ENCODE peak calls at places on chromosomes 7 and 10, in four cellular contexts. One of them, this sample, is unnamed.
A peak's percentile ranks its signal among the peaks of the same experiment; 100 is the strongest.

GRCh38 chr7:135782377-135782776 is 33.8 kb upstream of the FAM180A start:
- DNase-seq in HCT116: no peak
- DNase-seq in body of pancreas: no peak
- DNase-seq in heart right ventricle: no peak
- DNase-seq in this sample: no peak

GRCh38 chr7:139739863-139740597 is 37.8 kb downstream of the HIPK2 start:
- DNase-seq in body of pancreas: peak; percentile 73
- DNase-seq in heart right ventricle: peak; percentile 54
- DNase-seq in HCT116: no peak
- DNase-seq in this sample: no peak

GRCh38 chr7:129616530-129616929 is 5.0 kb downstream of the NRF1 start:
- DNase-seq in body of pancreas: no peak
- DNase-seq in heart right ventricle: no peak
- DNase-seq in HCT116: no peak
- DNase-seq in this sample: no peak

GRCh38 chr7:142345817-142346216 is 88.0 kb upstream of the PRSS58 start:
- DNase-seq in body of pancreas: no peak
- DNase-seq in HCT116: no peak
- DNase-seq in heart right ventricle: no peak
- DNase-seq in this sample: no peak

GRCh38 chr10:64209574-64209973 is 688.4 kb downstream of the REEP3 start:
- DNase-seq in HCT116: peak; percentile 61
- DNase-seq in body of pancreas: no peak
- DNase-seq in heart right ventricle: no peak
- DNase-seq in this sample: peak; percentile 28

GRCh38 chr10:34240031-34240430 is 575.1 kb downstream of the PARD3 start:
- DNase-seq in HCT116: no peak
- DNase-seq in heart right ventricle: no peak
- DNase-seq in body of pancreas: no peak
- DNase-seq in this sample: no peak

GRCh38 chr10:108427081-108427480 is 1262.6 kb upstream of the SORCS1 start:
- DNase-seq in body of pancreas: no peak
- DNase-seq in heart right ventricle: no peak
- DNase-seq in HCT116: no peak
- DNase-seq in this sample: no peak

GRCh38 chr10:49379596-49380410 is 16.1 kb downstream of the DRGX start:
- DNase-seq in HCT116: peak; percentile 16
- DNase-seq in heart right ventricle: no peak
- DNase-seq in body of pancreas: no peak
- DNase-seq in this sample: no peak

GRCh38 chr7:76048668-76048988 is 722 bp downstream of the MDH2 start:
- DNase-seq in body of pancreas: peak; percentile 46
- DNase-seq in heart right ventricle: no peak
- DNase-seq in HCT116: no peak
- DNase-seq in this sample: peak; percentile 46

GRCh38 chr10:88689366-88689765 is 16.7 kb upstream of the LIPK start:
- DNase-seq in heart right ventricle: no peak
- DNase-seq in body of pancreas: no peak
- DNase-seq in HCT116: no peak
- DNase-seq in this sample: no peak

GRCh38 chr10:131706476-131706875 is 194.3 kb upstream of the PPP2R2D start:
- DNase-seq in body of pancreas: no peak
- DNase-seq in heart right ventricle: no peak
- DNase-seq in HCT116: no peak
- DNase-seq in this sample: no peak

GRCh38 chr10:71520042-71520441 is 123.3 kb downstream of the CDH23 start:
- DNase-seq in HCT116: no peak
- DNase-seq in body of pancreas: no peak
- DNase-seq in heart right ventricle: no peak
- DNase-seq in this sample: peak; percentile 13

GRCh38 chr7:125358551-125359167 is 429.0 kb upstream of the POT1 start:
- DNase-seq in HCT116: no peak
- DNase-seq in heart right ventricle: no peak
- DNase-seq in body of pancreas: no peak
- DNase-seq in this sample: no peak

GRCh38 chr10:81696609-81697388 is 178.2 kb upstream of the NRG3 start:
- DNase-seq in heart right ventricle: no peak
- DNase-seq in HCT116: no peak
- DNase-seq in body of pancreas: no peak
- DNase-seq in this sample: peak; percentile 18

GRCh38 chr10:4678023-4678950 is 147.7 kb upstream of the AKR1E2 start:
- DNase-seq in heart right ventricle: no peak
- DNase-seq in HCT116: no peak
- DNase-seq in body of pancreas: peak; percentile 45
- DNase-seq in this sample: no peak

GRCh38 chr7:46848944-46849343 is 733.0 kb downstream of the TNS3 start:
- DNase-seq in heart right ventricle: no peak
- DNase-seq in HCT116: no peak
- DNase-seq in body of pancreas: no peak
- DNase-seq in this sample: no peak

GRCh38 chr10:43308986-43309385 is 42.1 kb upstream of the RASGEF1A start:
- DNase-seq in HCT116: no peak
- DNase-seq in body of pancreas: peak; percentile 31
- DNase-seq in heart right ventricle: no peak
- DNase-seq in this sample: no peak

GRCh38 chr7:139108256-139109187 is 998 bp downstream of the ZC3HAV1 start:
- DNase-seq in heart right ventricle: peak; percentile 29
- DNase-seq in body of pancreas: peak; percentile 29
- DNase-seq in HCT116: no peak
- DNase-seq in this sample: peak; percentile 20

GRCh38 chr7:33961948-33962347 is 56.6 kb downstream of the BMPER start:
- DNase-seq in HCT116: no peak
- DNase-seq in body of pancreas: no peak
- DNase-seq in heart right ventricle: no peak
- DNase-seq in this sample: no peak

GRCh38 chr10:117217196-117217761 is 20.0 kb downstream of the KCNK18 start:
- DNase-seq in body of pancreas: peak; percentile 37
- DNase-seq in heart right ventricle: no peak
- DNase-seq in HCT116: no peak
- DNase-seq in this sample: peak; percentile 47

GRCh38 chr7:2724453-2725177 is 36.6 kb downstream of the AMZ1 start:
- DNase-seq in body of pancreas: no peak
- DNase-seq in heart right ventricle: no peak
- DNase-seq in HCT116: no peak
- DNase-seq in this sample: peak; percentile 0

GRCh38 chr7:35685781-35686180 is 9.2 kb downstream of the HERPUD2 start:
- DNase-seq in body of pancreas: no peak
- DNase-seq in heart right ventricle: no peak
- DNase-seq in HCT116: no peak
- DNase-seq in this sample: no peak

GRCh38 chr10:103616705-103617361 is 123.3 kb downstream of the NEURL1 start:
- DNase-seq in heart right ventricle: peak; percentile 71
- DNase-seq in body of pancreas: peak; percentile 40
- DNase-seq in HCT116: no peak
- DNase-seq in this sample: no peak

GRCh38 chr7:93156884-93157283 is 8.7 kb upstream of the SAMD9L start:
- DNase-seq in HCT116: no peak
- DNase-seq in body of pancreas: no peak
- DNase-seq in heart right ventricle: no peak
- DNase-seq in this sample: no peak

GRCh38 chr7:92588561-92588960 is 1.6 kb downstream of the FAM133B start:
- DNase-seq in heart right ventricle: no peak
- DNase-seq in HCT116: no peak
- DNase-seq in body of pancreas: no peak
- DNase-seq in this sample: peak; percentile 41

GRCh38 chr7:107744345-107744750 is 406 bp downstream of the CBLL1 start:
- DNase-seq in heart right ventricle: no peak
- DNase-seq in HCT116: no peak
- DNase-seq in body of pancreas: no peak
- DNase-seq in this sample: no peak

GRCh38 chr10:110399163-110400094 is 94.7 kb upstream of the SMNDC1 start:
- DNase-seq in HCT116: peak; percentile 95
- DNase-seq in heart right ventricle: no peak
- DNase-seq in body of pancreas: peak; percentile 77
- DNase-seq in this sample: no peak

GRCh38 chr10:60420991-60421894 is 31.6 kb upstream of the ANK3 start:
- DNase-seq in heart right ventricle: no peak
- DNase-seq in HCT116: no peak
- DNase-seq in body of pancreas: no peak
- DNase-seq in this sample: no peak

GRCh38 chr7:44307301-44307900 is 18.0 kb downstream of the CAMK2B start:
- DNase-seq in body of pancreas: peak; percentile 11
- DNase-seq in HCT116: peak; percentile 43
- DNase-seq in heart right ventricle: no peak
- DNase-seq in this sample: peak; percentile 45

GRCh38 chr7:34091330-34091917 is 186.1 kb downstream of the BMPER start:
- DNase-seq in heart right ventricle: no peak
- DNase-seq in HCT116: peak; percentile 43
- DNase-seq in body of pancreas: peak; percentile 18
- DNase-seq in this sample: peak; percentile 76

GRCh38 chr7:157576415-157576814 is 239.6 kb downstream of the DNAJB6 start:
- DNase-seq in heart right ventricle: no peak
- DNase-seq in body of pancreas: no peak
- DNase-seq in HCT116: no peak
- DNase-seq in this sample: no peak

GRCh38 chr7:151017953-151018420 is 6.3 kb downstream of the ATG9B start:
- DNase-seq in heart right ventricle: peak; percentile 77
- DNase-seq in body of pancreas: peak; percentile 63
- DNase-seq in HCT116: no peak
- DNase-seq in this sample: peak; percentile 64

GRCh38 chr10:77849039-77849664 is 77.4 kb downstream of the DLG5 start:
- DNase-seq in heart right ventricle: no peak
- DNase-seq in body of pancreas: no peak
- DNase-seq in HCT116: no peak
- DNase-seq in this sample: peak; percentile 29
- H3K27ac ChIP-seq in heart right ventricle: no peak overlapping the region
- H3K27ac ChIP-seq in body of pancreas: no peak overlapping the region
- H3K27ac ChIP-seq in HCT116: no peak overlapping the region
- H3K27ac ChIP-seq in this sample: no peak overlapping the region

GRCh38 chr7:155490697-155491628 is 33.0 kb downstream of the EN2 start:
- DNase-seq in heart right ventricle: peak; percentile 65
- DNase-seq in HCT116: no peak
- DNase-seq in body of pancreas: no peak
- DNase-seq in this sample: no peak
- H3K4me3 ChIP-seq in heart right ventricle: peak overlapping the region; percentile 49
- H3K4me3 ChIP-seq in HCT116: no peak overlapping the region
- H3K4me3 ChIP-seq in body of pancreas: no peak overlapping the region
- H3K4me3 ChIP-seq in this sample: peak overlapping the region; percentile 12

GRCh38 chr7:102120666-102121065 is 166.0 kb upstream of the SH2B2 start:
- DNase-seq in body of pancreas: no peak
- DNase-seq in HCT116: no peak
- DNase-seq in heart right ventricle: no peak
- DNase-seq in this sample: no peak
- H3K36me3 ChIP-seq in body of pancreas: no peaks in the 10 kb centered on the region
- H3K36me3 ChIP-seq in HCT116: no peaks in the 10 kb centered on the region
- H3K36me3 ChIP-seq in heart right ventricle: no peaks in the 10 kb centered on the region
- H3K36me3 ChIP-seq in this sample: peaks cover 4% of the 10 kb centered on the region

GRCh38 chr7:159026271-159027047 is 118.2 kb downstream of the VIPR2 start:
- DNase-seq in heart right ventricle: no peak
- DNase-seq in HCT116: no peak
- DNase-seq in body of pancreas: no peak
- DNase-seq in this sample: no peak

GRCh38 chr7:159027091-159027802 is 117.4 kb downstream of the VIPR2 start:
- DNase-seq in HCT116: no peak
- DNase-seq in body of pancreas: no peak
- DNase-seq in heart right ventricle: no peak
- DNase-seq in this sample: no peak

GRCh38 chr7:159025161-159025779 is 119.4 kb downstream of the VIPR2 start:
- DNase-seq in HCT116: no peak
- DNase-seq in heart right ventricle: no peak
- DNase-seq in body of pancreas: no peak
- DNase-seq in this sample: no peak

GRCh38 chr7:159028456-159029401 is 115.9 kb downstream of the VIPR2 start:
- DNase-seq in body of pancreas: no peak
- DNase-seq in heart right ventricle: no peak
- DNase-seq in HCT116: no peak
- DNase-seq in this sample: no peak

DNA sequence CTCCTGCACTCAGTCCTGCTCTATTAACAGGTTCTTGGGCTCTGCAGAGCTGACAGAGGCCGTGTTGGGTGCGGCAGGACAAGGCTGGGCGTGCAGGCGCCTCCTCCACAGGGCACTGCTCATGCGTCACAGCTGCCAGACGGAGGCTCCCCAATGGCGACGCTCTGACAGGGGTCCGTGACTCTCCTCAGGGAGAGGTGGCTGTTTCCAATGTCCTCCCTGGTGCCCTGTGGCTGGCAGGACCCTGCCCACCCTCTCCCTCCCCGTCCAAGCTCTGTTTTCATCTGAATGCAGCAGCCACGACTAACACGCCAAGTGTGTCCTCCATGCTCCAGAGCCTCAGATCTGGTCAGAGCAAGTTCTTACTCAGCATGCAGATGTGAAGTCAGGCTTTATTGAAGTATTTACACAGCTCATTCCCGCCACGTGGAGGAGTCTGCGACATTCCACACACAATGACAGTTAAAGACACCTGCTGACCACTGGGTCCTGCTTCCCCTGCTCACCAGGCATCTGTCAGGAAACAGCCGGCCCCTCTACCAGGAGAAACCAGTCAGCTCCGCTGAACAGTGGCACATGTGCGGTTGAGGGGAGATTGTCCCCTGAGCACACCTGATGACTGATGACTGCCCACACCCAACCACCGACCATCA is 116.7 kb downstream of the VIPR2 start:
- DNase-seq in HCT116: no peak
- DNase-seq in body of pancreas: peak; percentile 60
- DNase-seq in heart right ventricle: no peak
- DNase-seq in this sample: no peak
- H3K27ac ChIP-seq in HCT116: no peak overlapping the region
- H3K27ac ChIP-seq in body of pancreas: no peak overlapping the region
- H3K27ac ChIP-seq in heart right ventricle: no peak overlapping the region
- H3K27ac ChIP-seq in this sample: no peak overlapping the region

GRCh38 chr10:17742918-17743317 is 9.1 kb upstream of the TMEM236 start:
- DNase-seq in body of pancreas: peak; percentile 54
- DNase-seq in heart right ventricle: peak; percentile 48
- DNase-seq in HCT116: peak; percentile 49
- DNase-seq in this sample: peak; percentile 68
- H3K4me3 ChIP-seq in body of pancreas: no peak overlapping the region
- H3K4me3 ChIP-seq in heart right ventricle: no peak overlapping the region
- H3K4me3 ChIP-seq in HCT116: peak overlapping the region; percentile 9
- H3K4me3 ChIP-seq in this sample: no peak overlapping the region

DNA sequence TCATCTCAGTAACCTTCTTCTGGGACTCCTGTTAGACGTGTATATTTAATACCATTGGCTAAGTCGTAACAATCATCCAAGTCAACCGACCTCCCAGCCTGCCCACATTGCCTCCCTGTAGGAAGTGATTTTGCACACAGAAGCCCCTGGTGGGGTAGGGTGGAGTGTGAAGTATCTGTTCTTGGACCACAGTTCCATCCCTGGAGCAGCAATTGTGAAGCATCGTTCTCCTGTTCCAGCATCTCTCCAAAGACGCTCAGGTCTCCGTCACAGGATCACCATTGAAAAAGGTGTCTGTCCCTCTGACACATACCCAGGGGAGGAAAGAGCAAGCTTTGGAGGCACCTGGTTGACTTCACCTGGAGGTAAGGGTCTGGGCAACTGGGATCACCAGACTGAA is 72.9 kb downstream of the CCDC3 start:
- DNase-seq in HCT116: no peak
- DNase-seq in body of pancreas: no peak
- DNase-seq in heart right ventricle: no peak
- DNase-seq in this sample: no peak
- H3K36me3 ChIP-seq in HCT116: no peaks in the 10 kb centered on the region
- H3K36me3 ChIP-seq in body of pancreas: no peaks in the 10 kb centered on the region
- H3K36me3 ChIP-seq in heart right ventricle: no peaks in the 10 kb centered on the region
- H3K36me3 ChIP-seq in this sample: peaks cover 2% of the 10 kb centered on the region

This sample was measured in SJCRH30.